ENCODE peak calls at places on chromosome 17, in six cellular contexts. I, V, N, X, H and K are unnamed samples.

GRCh38 chr17:73541561-73541981 is 102.7 kb downstream of the SDK2 start:
- DNase-seq in V (no peak), I (no peak), X (no peak), H (no peak), N (no peak), K (no peak)

GRCh38 chr17:58250344-58251011 is 12.1 kb downstream of the LPO start:
- DNase-seq in X (no peak), I (no peak), H (no peak), N (no peak), V (no peak), K (no peak)

GRCh38 chr17:70791748-70792443 is 622.6 kb downstream of the KCNJ2 start:
- DNase-seq in N (no peak), V (no peak), X (no peak), I (no peak), H (no peak), K (no peak)

GRCh38 chr17:10135539-10136257 is 62.7 kb downstream of the GAS7 start:
- DNase-seq in I (no peak), X (no peak), H (no peak), N (no peak), V (no peak), K (no peak)

GRCh38 chr17:19940722-19941464 is 36.7 kb downstream of the AKAP10 start:
- DNase-seq in I (no peak), N (no peak), X (no peak), H (no peak), V (no peak), K (peak; percentile 15)

GRCh38 chr17:31856750-31857149 is 2.3 kb downstream of the COPRS start:
- DNase-seq in N (no peak), I (no peak), V (no peak), X (no peak), H (no peak), K (no peak)

GRCh38 chr17:31313982-31314787 is at the start of gene EVI2B:
- DNase-seq in V (no peak), X (no peak), N (no peak), H (no peak), I (no peak), K (no peak)

GRCh38 chr17:8935194-8935593 is 30.3 kb downstream of the PIK3R5 start:
- DNase-seq in X (peak; percentile 21), I (no peak), V (no peak), N (no peak), H (peak; percentile 90), K (no peak)